ENCODE peak calls at places on chromosomes 3 and 15, in four cellular contexts. One of them, this sample, is unnamed.

GRCh38 chr3:86410587-86410986 is 580.4 kb downstream of the VGLL3 start:
- DNase-seq in GM18507: no peak
- DNase-seq in C1 segment of cervical spinal cord: no peak
- DNase-seq in mesothelial cell of epicardium: no peak
- DNase-seq in this sample: no peak

GRCh38 chr3:9692416-9692815 is 11.2 kb upstream of the CPNE9 start:
- DNase-seq in GM18507: no peak
- DNase-seq in C1 segment of cervical spinal cord: no peak
- DNase-seq in mesothelial cell of epicardium: no peak
- DNase-seq in this sample: no peak

GRCh38 chr3:131361464-131362421 is 19.8 kb upstream of the NUDT16 start:
- DNase-seq in GM18507: no peak
- DNase-seq in C1 segment of cervical spinal cord: no peak
- DNase-seq in mesothelial cell of epicardium: peak; percentile 59
- DNase-seq in this sample: no peak

GRCh38 chr3:166955549-166955948 is 424.5 kb downstream of the ZBBX start:
- DNase-seq in GM18507: no peak
- DNase-seq in C1 segment of cervical spinal cord: no peak
- DNase-seq in mesothelial cell of epicardium: no peak
- DNase-seq in this sample: no peak

GRCh38 chr15:39855400-39855799 is 64.7 kb downstream of the GPR176 start:
- DNase-seq in GM18507: no peak
- DNase-seq in C1 segment of cervical spinal cord: no peak
- DNase-seq in mesothelial cell of epicardium: no peak
- DNase-seq in this sample: no peak

GRCh38 chr3:89059201-89059600 is 48.2 kb upstream of the EPHA3 start:
- DNase-seq in GM18507: no peak
- DNase-seq in C1 segment of cervical spinal cord: no peak
- DNase-seq in mesothelial cell of epicardium: no peak
- DNase-seq in this sample: peak; percentile 72

GRCh38 chr3:68771683-68772082 is 160.7 kb downstream of the TAFA4 start:
- DNase-seq in GM18507: no peak
- DNase-seq in C1 segment of cervical spinal cord: no peak
- DNase-seq in mesothelial cell of epicardium: no peak
- DNase-seq in this sample: no peak

GRCh38 chr3:71701251-71701650 is 24.0 kb downstream of the EIF4E3 start:
- DNase-seq in GM18507: no peak
- DNase-seq in C1 segment of cervical spinal cord: no peak
- DNase-seq in mesothelial cell of epicardium: no peak
- DNase-seq in this sample: no peak

GRCh38 chr3:179651687-179652466 is 963 bp upstream of the USP13 start:
- DNase-seq in GM18507: no peak
- DNase-seq in C1 segment of cervical spinal cord: no peak
- DNase-seq in mesothelial cell of epicardium: no peak
- DNase-seq in this sample: no peak

GRCh38 chr3:46422617-46423016 is 15.6 kb downstream of the CCRL2 start:
- DNase-seq in GM18507: no peak
- DNase-seq in C1 segment of cervical spinal cord: no peak
- DNase-seq in mesothelial cell of epicardium: no peak
- DNase-seq in this sample: no peak

GRCh38 chr3:71128951-71129350 is 454.6 kb downstream of the FOXP1 start:
- DNase-seq in GM18507: no peak
- DNase-seq in C1 segment of cervical spinal cord: no peak
- DNase-seq in mesothelial cell of epicardium: no peak
- DNase-seq in this sample: no peak

GRCh38 chr15:73686781-73687256 is 2.6 kb downstream of the CD276 start:
- DNase-seq in GM18507: no peak
- DNase-seq in C1 segment of cervical spinal cord: no peak
- DNase-seq in mesothelial cell of epicardium: no peak
- DNase-seq in this sample: no peak

GRCh38 chr3:133077688-133078087 is 39.5 kb downstream of the TMEM108 start:
- DNase-seq in GM18507: no peak
- DNase-seq in C1 segment of cervical spinal cord: no peak
- DNase-seq in mesothelial cell of epicardium: no peak
- DNase-seq in this sample: no peak

GRCh38 chr3:59970796-59971195 is 921.0 kb upstream of the CFAP20DC start:
- DNase-seq in GM18507: no peak
- DNase-seq in C1 segment of cervical spinal cord: no peak
- DNase-seq in mesothelial cell of epicardium: no peak
- DNase-seq in this sample: no peak

GRCh38 chr3:87167634-87168456 is 59.3 kb upstream of the CHMP2B start:
- DNase-seq in GM18507: no peak
- DNase-seq in C1 segment of cervical spinal cord: no peak
- DNase-seq in mesothelial cell of epicardium: no peak
- DNase-seq in this sample: peak; percentile 15

GRCh38 chr15:89396723-89397652 is 62.4 kb upstream of the POLG start:
- DNase-seq in GM18507: no peak
- DNase-seq in C1 segment of cervical spinal cord: no peak
- DNase-seq in mesothelial cell of epicardium: no peak
- DNase-seq in this sample: no peak

GRCh38 chr15:70344666-70345065 is 246.9 kb upstream of the TLE3 start:
- DNase-seq in GM18507: no peak
- DNase-seq in C1 segment of cervical spinal cord: no peak
- DNase-seq in mesothelial cell of epicardium: peak; percentile 34
- DNase-seq in this sample: no peak

GRCh38 chr15:33242165-33242564 is 47.7 kb upstream of the FMN1 start:
- DNase-seq in GM18507: no peak
- DNase-seq in C1 segment of cervical spinal cord: no peak
- DNase-seq in mesothelial cell of epicardium: no peak
- DNase-seq in this sample: peak; percentile 7

GRCh38 chr3:108410531-108410984 is 99.8 kb downstream of the MYH15 start:
- DNase-seq in GM18507: no peak
- DNase-seq in C1 segment of cervical spinal cord: no peak
- DNase-seq in mesothelial cell of epicardium: no peak
- DNase-seq in this sample: no peak

GRCh38 chr15:90046846-90047481 is 45.8 kb downstream of the ZNF710 start:
- DNase-seq in GM18507: no peak
- DNase-seq in C1 segment of cervical spinal cord: no peak
- DNase-seq in mesothelial cell of epicardium: no peak
- DNase-seq in this sample: no peak

GRCh38 chr3:152621967-152622812 is 212.7 kb upstream of the P2RY1 start:
- DNase-seq in GM18507: no peak
- DNase-seq in C1 segment of cervical spinal cord: no peak
- DNase-seq in mesothelial cell of epicardium: no peak
- DNase-seq in this sample: no peak

GRCh38 chr15:73941871-73942635 is 15.8 kb downstream of the LOXL1 start:
- DNase-seq in GM18507: no peak
- DNase-seq in C1 segment of cervical spinal cord: no peak
- DNase-seq in mesothelial cell of epicardium: no peak
- DNase-seq in this sample: no peak

GRCh38 chr3:183799471-183799870 is 25.9 kb downstream of the MAP6D1 start:
- DNase-seq in GM18507: no peak
- DNase-seq in C1 segment of cervical spinal cord: no peak
- DNase-seq in mesothelial cell of epicardium: no peak
- DNase-seq in this sample: no peak

GRCh38 chr15:75389791-75390382 is 21.5 kb upstream of the MAN2C1 start:
- DNase-seq in GM18507: no peak
- DNase-seq in C1 segment of cervical spinal cord: no peak
- DNase-seq in mesothelial cell of epicardium: no peak
- DNase-seq in this sample: no peak

GRCh38 chr15:92914768-92915221 is 14.7 kb downstream of the CHD2 start:
- DNase-seq in GM18507: no peak
- DNase-seq in C1 segment of cervical spinal cord: no peak
- DNase-seq in mesothelial cell of epicardium: no peak
- DNase-seq in this sample: no peak

GRCh38 chr15:70351941-70352774 is 254.4 kb upstream of the TLE3 start:
- DNase-seq in GM18507: no peak
- DNase-seq in C1 segment of cervical spinal cord: no peak
- DNase-seq in mesothelial cell of epicardium: no peak
- DNase-seq in this sample: no peak

GRCh38 chr3:183244219-183244618 is 8.8 kb upstream of the B3GNT5 start:
- DNase-seq in GM18507: no peak
- DNase-seq in C1 segment of cervical spinal cord: no peak
- DNase-seq in mesothelial cell of epicardium: no peak
- DNase-seq in this sample: no peak

GRCh38 chr3:170037463-170038433 is at the start of gene GPR160:
- DNase-seq in GM18507: peak; percentile 56
- DNase-seq in C1 segment of cervical spinal cord: peak; percentile 6
- DNase-seq in mesothelial cell of epicardium: peak; percentile 77
- DNase-seq in this sample: no peak

This sample was measured in BJ.